ENCODE peak calls at places on chromosomes 13 and 19, in four cellular contexts. Y is IMR-90, L is K562, T is GM12878. S is an unnamed sample.
A peak's percentile ranks its signal among the peaks of the same experiment; 100 is the strongest.

GRCh38 chr13:90253806-90254205 is 1093.7 kb upstream of the MIR17HG start:
- DNase-seq in L (no peak), T (no peak), Y (no peak), S (no peak)

GRCh38 chr19:1409204-1410005 is 2.0 kb downstream of the DAZAP1 start:
- DNase-seq in T (no peak), Y (no peak), L (no peak), S (no peak)

GRCh38 chr19:37963190-37963947 is 56.4 kb downstream of the SIPA1L3 start:
- DNase-seq in Y (peak; percentile 47), L (no peak), T (no peak), S (no peak)

GRCh38 chr13:33867472-33867871 is 49.5 kb downstream of the RFC3 start:
- DNase-seq in L (peak; percentile 14), Y (no peak), T (no peak), S (no peak)

GRCh38 chr19:46737761-46738171 is 8.1 kb upstream of the FKRP start:
- DNase-seq in L (no peak), Y (no peak), T (no peak), S (no peak)

GRCh38 chr13:103243495-103243894 is 177.3 kb upstream of the SLC10A2 start:
- DNase-seq in Y (no peak), L (no peak), T (no peak), S (no peak)

GRCh38 chr13:98539655-98540054 is 37.3 kb downstream of the STK24 start:
- DNase-seq in T (no peak), L (no peak), Y (no peak), S (no peak)

GRCh38 chr13:23654111-23655110 is 84.2 kb downstream of the TNFRSF19 start:
- DNase-seq in T (no peak), L (no peak), Y (peak; percentile 80), S (no peak)

GRCh38 chr19:44847144-44848035 is 1.3 kb downstream of the NECTIN2 start:
- DNase-seq in Y (peak; percentile 58), L (peak; percentile 67), T (no peak), S (peak; percentile 64)

GRCh38 chr19:36041831-36042230 is 9.2 kb upstream of the CLIP3 start:
- DNase-seq in L (no peak), T (no peak), Y (peak; percentile 82), S (peak; percentile 72)

GRCh38 chr19:1851581-1852293 is 3.5 kb upstream of the REXO1 start:
- DNase-seq in T (no peak), L (no peak), Y (no peak), S (no peak)

GRCh38 chr13:20191311-20191901 is 1.3 kb downstream of the GJB2 start:
- DNase-seq in Y (no peak), T (no peak), L (no peak), S (no peak)

GRCh38 chr13:39961036-39961435 is 305.6 kb downstream of the COG6 start:
- DNase-seq in T (no peak), L (no peak), Y (no peak), S (no peak)

GRCh38 chr19:55440411-55441105 is 2.5 kb downstream of the SHISA7 start:
- DNase-seq in Y (no peak), T (no peak), L (peak; percentile 95), S (no peak)

GRCh38 chr13:51950722-51951121 is 60.5 kb downstream of the ATP7B start:
- DNase-seq in Y (no peak), L (no peak), T (no peak), S (no peak)

GRCh38 chr13:101455863-101456262 is 3.4 kb downstream of the ITGBL1 start:
- DNase-seq in L (no peak), T (no peak), Y (peak; percentile 97), S (peak; percentile 71)

GRCh38 chr13:66617786-66618185 is 612.4 kb downstream of the PCDH9 start:
- DNase-seq in T (no peak), Y (no peak), L (no peak), S (no peak)

GRCh38 chr13:114004416-114005205 is 30.7 kb upstream of the C13orf46 start:
- DNase-seq in Y (peak; percentile 50), L (peak; percentile 71), T (no peak), S (no peak)

GRCh38 chr13:110677731-110678545 is 28.0 kb downstream of the CARS2 start:
- DNase-seq in L (no peak), T (no peak), Y (peak; percentile 37), S (no peak)
- TF ChIP-seq ELK1 in L (no peak), T (no peak), Y (no peak), S (no peak)

GRCh38 chr19:7679017-7679720 is 1.5 kb upstream of the TRAPPC5 start:
- DNase-seq in Y (no peak), T (no peak), L (peak; percentile 34), S (no peak)
- TF ChIP-seq ELK1 in Y (no peak), T (no peak), L (no peak), S (no peak)

GRCh38 chr13:99969368-99969933 is 2.1 kb downstream of the ZIC5 start:
- DNase-seq in Y (no peak), L (no peak), T (no peak), S (no peak)

GRCh38 chr13:99968521-99969367 is 2.8 kb downstream of the ZIC5 start:
- DNase-seq in L (peak; percentile 10), T (no peak), Y (no peak), S (peak; percentile 66)

GRCh38 chr13:99971576-99972189 is at the start of gene ZIC5:
- DNase-seq in Y (no peak), T (no peak), L (no peak), S (peak; percentile 72)

GRCh38 chr13:99970761-99971575 is 599 bp downstream of the ZIC5 start:
- DNase-seq in Y (no peak), L (peak; percentile 63), T (no peak), S (no peak)

GRCh38 chr13:99969934-99970760 is 1.4 kb downstream of the ZIC5 start:
- DNase-seq in L (peak; percentile 76), T (no peak), Y (no peak), S (peak; percentile 83)
- TF ChIP-seq ELK1 in L (no peak), T (no peak), Y (no peak), S (no peak)

GRCh38 chr19:23867895-23868294 is 46.8 kb upstream of the ZNF726 start:
- DNase-seq in L (no peak), T (no peak), Y (no peak), S (no peak)
- TF ChIP-seq ELK1 in L (no peak), T (no peak), Y (no peak), S (no peak)